ENCODE peak calls at places on chromosomes 3 and 15, in ten cellular contexts. D, I, P, E, T, R, W, F, Y and U are unnamed samples.

GRCh38 chr3:153614131-153614530 is 452.1 kb downstream of the RAP2B start:
- DNase-seq in D (no peak), I (no peak), P (no peak), E (peak), T (no peak), R (no peak), W (no peak), F (no peak), Y (no peak), U (no peak)

GRCh38 chr3:122101646-122102045 is 46.5 kb downstream of the CD86 start:
- DNase-seq in D (peak), I (peak), P (peak), E (peak), T (no peak), R (no peak), W (peak), F (peak), Y (no peak), U (peak)

GRCh38 chr3:107634142-107634489 is 111.4 kb downstream of the BBX start:
- DNase-seq in D (no peak), I (no peak), P (no peak), E (no peak), T (no peak), R (no peak), W (no peak), F (no peak), Y (no peak), U (no peak)

GRCh38 chr15:50794102-50794501 is 28.6 kb upstream of the SPPL2A start:
- DNase-seq in D (no peak), I (no peak), P (no peak), E (no peak), T (no peak), R (no peak), W (no peak), F (no peak), Y (no peak), U (no peak)

GRCh38 chr3:114157321-114157720 is 21.5 kb downstream of the DRD3 start:
- DNase-seq in D (no peak), I (no peak), P (no peak), E (no peak), T (no peak), R (no peak), W (no peak), F (no peak), Y (no peak), U (no peak)

GRCh38 chr3:158471639-158472294 is 99.2 kb upstream of the MLF1 start:
- DNase-seq in D (peak), I (peak), P (no peak), E (peak), T (no peak), R (no peak), W (no peak), F (no peak), Y (no peak), U (no peak)

GRCh38 chr3:78926523-78926922 is 841.3 kb downstream of the ROBO1 start:
- DNase-seq in D (no peak), I (no peak), P (no peak), E (no peak), T (no peak), R (no peak), W (no peak), F (no peak), Y (no peak), U (no peak)

GRCh38 chr3:102060814-102061213 is 211.5 kb downstream of the NFKBIZ start:
- DNase-seq in D (no peak), I (no peak), P (no peak), E (no peak), T (no peak), R (no peak), W (peak), F (no peak), Y (no peak), U (no peak)

GRCh38 chr15:41886741-41887140 is 7.1 kb downstream of the SPTBN5 start:
- DNase-seq in D (no peak), I (no peak), P (no peak), E (no peak), T (no peak), R (no peak), W (no peak), F (no peak), Y (no peak), U (no peak)

GRCh38 chr3:17643691-17644090 is 98.7 kb downstream of the TBC1D5 start:
- DNase-seq in D (peak), I (no peak), P (no peak), E (peak), T (no peak), R (no peak), W (no peak), F (no peak), Y (no peak), U (no peak)

GRCh38 chr3:136708339-136708985 is 43.7 kb downstream of the STAG1 start:
- DNase-seq in D (peak), I (no peak), P (no peak), E (no peak), T (no peak), R (no peak), W (no peak), F (no peak), Y (no peak), U (no peak)

GRCh38 chr3:46892285-46893145 is 15.0 kb downstream of the PTH1R start:
- DNase-seq in D (peak), I (peak), P (peak), E (peak), T (peak), R (peak), W (peak), F (peak), Y (peak), U (no peak)

GRCh38 chr3:187918081-187918644 is 172.9 kb upstream of the BCL6 start:
- DNase-seq in D (no peak), I (no peak), P (no peak), E (no peak), T (no peak), R (no peak), W (no peak), F (no peak), Y (no peak), U (no peak)

GRCh38 chr3:187920871-187921270 is 175.6 kb upstream of the BCL6 start:
- DNase-seq in D (peak), I (no peak), P (no peak), E (peak), T (no peak), R (peak), W (no peak), F (no peak), Y (no peak), U (no peak)

GRCh38 chr3:187919535-187919934 is 174.3 kb upstream of the BCL6 start:
- DNase-seq in D (no peak), I (no peak), P (no peak), E (no peak), T (no peak), R (no peak), W (peak), F (no peak), Y (no peak), U (peak)

GRCh38 chr3:187919990-187920389 is 174.7 kb upstream of the BCL6 start:
- DNase-seq in D (peak), I (no peak), P (no peak), E (no peak), T (no peak), R (no peak), W (no peak), F (no peak), Y (no peak), U (no peak)

GRCh38 chr3:187919018-187919417 is 173.8 kb upstream of the BCL6 start:
- DNase-seq in D (no peak), I (no peak), P (no peak), E (no peak), T (no peak), R (no peak), W (peak), F (no peak), Y (no peak), U (peak)
- H3K4me3 ChIP-seq in D (no peak), I (no peak), P (no peak), E (no peak), T (no peak), R (no peak), W (no peak), F (no peak), Y (no peak), U (peak)

DNA sequence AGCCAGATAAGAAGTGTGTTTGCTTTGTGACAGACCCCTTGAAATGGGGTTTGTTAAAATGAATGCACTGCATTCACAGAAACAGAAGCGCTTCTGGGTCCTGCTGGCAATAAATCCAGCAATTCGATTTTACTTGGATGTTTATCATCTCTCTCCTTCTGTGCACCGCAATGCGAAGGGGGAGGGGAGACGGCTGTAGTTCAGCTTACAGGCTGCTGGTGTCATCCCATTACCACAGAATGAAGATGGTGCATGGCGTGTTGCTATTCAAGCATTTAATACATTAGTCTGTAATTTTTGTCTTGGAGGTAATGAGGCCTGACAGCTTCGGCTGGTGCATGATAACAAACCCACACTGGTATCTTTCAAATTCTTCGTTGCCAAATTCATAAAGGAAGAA is 418.1 kb downstream of the OTOL1 start:
- DNase-seq in D (peak), I (no peak), P (peak), E (no peak), T (peak), R (no peak), W (peak), F (peak), Y (peak), U (no peak)
- H3K4me3 ChIP-seq in D (no peak), I (no peak), P (no peak), E (no peak), T (no peak), R (no peak), W (no peak), F (no peak), Y (no peak), U (no peak)

GRCh38 chr3:175381685-175382084 is 522.6 kb downstream of the NAALADL2 start:
- DNase-seq in D (no peak), I (no peak), P (no peak), E (no peak), T (no peak), R (no peak), W (peak), F (no peak), Y (no peak), U (no peak)

GRCh38 chr3:175386630-175387029 is 527.5 kb downstream of the NAALADL2 start:
- DNase-seq in D (peak), I (peak), P (no peak), E (peak), T (no peak), R (no peak), W (no peak), F (no peak), Y (no peak), U (no peak)

GRCh38 chr3:175383813-175384212 is 524.7 kb downstream of the NAALADL2 start:
- DNase-seq in D (peak), I (no peak), P (no peak), E (peak), T (no peak), R (no peak), W (no peak), F (no peak), Y (no peak), U (no peak)

GRCh38 chr3:175384569-175384968 is 525.4 kb downstream of the NAALADL2 start:
- DNase-seq in D (no peak), I (no peak), P (no peak), E (no peak), T (no peak), R (no peak), W (no peak), F (no peak), Y (no peak), U (no peak)

GRCh38 chr3:175383366-175383765 is 524.2 kb downstream of the NAALADL2 start:
- DNase-seq in D (peak), I (no peak), P (no peak), E (no peak), T (no peak), R (no peak), W (no peak), F (no peak), Y (no peak), U (no peak)
- H3K4me3 ChIP-seq in D (no peak), I (no peak), P (no peak), E (no peak), T (no peak), R (no peak), W (no peak), F (no peak), Y (no peak), U (no peak)

GRCh38 chr3:36764704-36765038 is 318 bp upstream of the DCLK3 start:
- DNase-seq in D (no peak), I (no peak), P (no peak), E (no peak), T (no peak), R (no peak), W (no peak), F (no peak), Y (no peak), U (no peak)

GRCh38 chr3:36769926-36770325 is 5.6 kb upstream of the DCLK3 start:
- DNase-seq in D (no peak), I (no peak), P (no peak), E (no peak), T (no peak), R (no peak), W (no peak), F (no peak), Y (no peak), U (no peak)

GRCh38 chr3:36763111-36763849 is 1.1 kb downstream of the DCLK3 start:
- DNase-seq in D (no peak), I (no peak), P (no peak), E (no peak), T (no peak), R (no peak), W (no peak), F (peak), Y (no peak), U (no peak)

GRCh38 chr3:36765104-36765503 is 751 bp upstream of the DCLK3 start:
- DNase-seq in D (no peak), I (no peak), P (no peak), E (no peak), T (no peak), R (no peak), W (no peak), F (no peak), Y (no peak), U (no peak)

GRCh38 chr3:36763850-36764703 is at the start of gene DCLK3:
- DNase-seq in D (no peak), I (no peak), P (peak), E (no peak), T (no peak), R (no peak), W (no peak), F (peak), Y (no peak), U (peak)
- H3K4me3 ChIP-seq in D (no peak), I (no peak), P (peak), E (no peak), T (peak), R (peak), W (no peak), F (peak), Y (no peak), U (peak)

DNA sequence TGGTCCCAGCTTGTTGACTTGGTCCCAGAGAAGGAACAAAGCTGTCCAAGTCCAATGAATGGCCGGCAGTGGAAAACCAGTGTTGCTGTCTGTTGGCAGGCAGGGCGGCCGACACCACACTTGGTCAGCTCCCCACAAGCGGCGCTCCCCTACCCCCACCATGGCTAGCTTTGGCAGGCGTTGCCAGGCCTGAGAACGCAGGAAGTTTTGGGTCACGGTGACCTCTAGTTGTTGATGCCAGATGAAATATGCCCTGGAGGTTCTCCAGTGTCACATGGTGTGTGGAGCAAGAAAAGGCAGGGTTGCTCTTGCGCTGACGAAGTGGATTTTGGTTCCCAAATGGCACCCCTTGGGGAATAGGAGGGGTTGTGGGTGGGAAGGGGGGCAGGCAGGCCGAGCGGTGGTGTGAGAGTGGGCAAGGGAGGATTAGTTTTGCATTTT is 72.7 kb upstream of the TPRG1 start:
- DNase-seq in D (peak), I (no peak), P (no peak), E (no peak), T (peak), R (peak), W (no peak), F (no peak), Y (peak), U (no peak)
- H3K4me3 ChIP-seq in D (no peak), I (no peak), P (no peak), E (no peak), T (peak), R (no peak), W (no peak), F (no peak), Y (peak), U (no peak)

DNA sequence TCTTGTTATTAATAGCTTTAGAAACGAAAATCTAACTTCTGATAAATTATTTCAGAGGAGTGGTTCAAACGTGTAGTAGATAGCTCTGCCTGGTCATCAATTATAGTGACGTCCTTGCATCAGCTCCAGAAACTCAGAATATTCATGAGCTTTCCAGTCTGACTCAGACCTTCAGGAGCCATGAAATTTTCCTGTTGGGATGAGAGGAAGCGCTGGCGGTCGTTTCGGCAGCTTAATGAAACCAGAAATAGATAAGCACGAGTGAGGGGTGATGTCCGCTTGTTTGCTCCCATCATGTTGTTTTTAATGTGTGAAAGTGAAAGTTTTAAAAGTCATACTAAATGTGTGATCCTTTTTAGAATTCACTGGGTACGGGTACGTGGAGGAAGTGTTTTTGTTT is 141.1 kb downstream of the PGPEP1L start:
- DNase-seq in D (peak), I (peak), P (no peak), E (no peak), T (no peak), R (peak), W (no peak), F (peak), Y (no peak), U (no peak)
- H3K4me3 ChIP-seq in D (peak), I (peak), P (no peak), E (no peak), T (peak), R (peak), W (no peak), F (peak), Y (peak), U (peak)

GRCh38 chr3:106004137-106004600 is 135.4 kb upstream of the CBLB start:
- DNase-seq in D (peak), I (peak), P (no peak), E (no peak), T (no peak), R (no peak), W (no peak), F (no peak), Y (no peak), U (no peak)
- H3K4me3 ChIP-seq in D (peak), I (peak), P (no peak), E (no peak), T (peak), R (peak), W (no peak), F (no peak), Y (peak), U (no peak)

GRCh38 chr3:193836511-193836910 is 243.5 kb downstream of the OPA1 start:
- DNase-seq in D (no peak), I (no peak), P (no peak), E (no peak), T (no peak), R (no peak), W (no peak), F (no peak), Y (no peak), U (no peak)
- H3K4me3 ChIP-seq in D (no peak), I (no peak), P (no peak), E (no peak), T (no peak), R (no peak), W (no peak), F (no peak), Y (no peak), U (no peak)

GRCh38 chr3:155556531-155556930 is 188.3 kb downstream of the PLCH1 start:
- DNase-seq in D (no peak), I (no peak), P (peak), E (no peak), T (no peak), R (no peak), W (no peak), F (no peak), Y (no peak), U (no peak)

GRCh38 chr3:155554777-155555445 is 190.0 kb downstream of the PLCH1 start:
- DNase-seq in D (no peak), I (no peak), P (no peak), E (no peak), T (no peak), R (no peak), W (peak), F (no peak), Y (no peak), U (peak)

GRCh38 chr3:155550386-155550785 is 194.5 kb downstream of the PLCH1 start:
- DNase-seq in D (no peak), I (no peak), P (no peak), E (no peak), T (no peak), R (no peak), W (no peak), F (no peak), Y (no peak), U (no peak)

GRCh38 chr3:155555479-155556065 is 189.3 kb downstream of the PLCH1 start:
- DNase-seq in D (no peak), I (no peak), P (no peak), E (no peak), T (no peak), R (no peak), W (no peak), F (no peak), Y (no peak), U (no peak)

GRCh38 chr3:155553800-155554199 is 191.1 kb downstream of the PLCH1 start:
- DNase-seq in D (no peak), I (no peak), P (no peak), E (no peak), T (no peak), R (no peak), W (peak), F (no peak), Y (no peak), U (peak)
- H3K4me3 ChIP-seq in D (no peak), I (no peak), P (no peak), E (no peak), T (no peak), R (no peak), W (no peak), F (no peak), Y (no peak), U (peak)